ENCODE peak calls at places on chromosome 4, in seven cellular contexts. K is HCT116, W is K562, P is SK-N-SH, Y is GM12878, O is HepG2, E is H1. U is an unnamed sample.

GRCh38 chr4:107799634-107800033 is 25.1 kb upstream of the SGMS2 start:
- DNase-seq in E (no peak), W (no peak), Y (no peak), O (no peak), K (no peak), P (no peak), U (no peak)

GRCh38 chr4:120769227-120769626 is 153.3 kb downstream of the PRDM5 start:
- DNase-seq in P (no peak), O (no peak), Y (no peak), W (no peak), E (no peak), K (peak), U (no peak)

GRCh38 chr4:8353912-8354453 is 84.4 kb downstream of the HTRA3 start:
- DNase-seq in W (no peak), P (no peak), O (no peak), K (no peak), E (no peak), Y (no peak), U (no peak)

GRCh38 chr4:86653237-86653865 is 59.2 kb downstream of the PTPN13 start:
- DNase-seq in P (peak), K (peak), Y (no peak), W (peak), O (peak), E (no peak), U (no peak)

GRCh38 chr4:22203436-22204011 is 255.0 kb upstream of the KCNIP4 start:
- DNase-seq in Y (no peak), E (no peak), K (no peak), W (no peak), P (no peak), O (no peak), U (no peak)

GRCh38 chr4:3864736-3865721 is 98.8 kb downstream of the ADRA2C start:
- DNase-seq in E (no peak), K (no peak), Y (no peak), P (peak), W (no peak), O (no peak), U (no peak)

GRCh38 chr4:114078636-114079035 is 99.2 kb upstream of the ARSJ start:
- DNase-seq in W (no peak), P (no peak), K (no peak), Y (no peak), O (no peak), E (no peak), U (no peak)

GRCh38 chr4:141352328-141352727 is 131.6 kb downstream of the ZNF330 start:
- DNase-seq in K (no peak), O (no peak), W (no peak), E (no peak), P (no peak), Y (no peak), U (no peak)

GRCh38 chr4:180028682-180029081 is 2214.5 kb upstream of the TENM3 start:
- DNase-seq in Y (peak), W (no peak), E (peak), P (peak), K (peak), O (peak), U (no peak)

GRCh38 chr4:100421356-100421978 is 96.4 kb downstream of the EMCN start:
- DNase-seq in K (peak), O (peak), W (no peak), P (peak), Y (no peak), E (no peak), U (peak)

GRCh38 chr4:108830509-108831244 is 67.8 kb upstream of the ETNPPL start:
- DNase-seq in P (no peak), O (no peak), K (no peak), E (no peak), W (no peak), Y (no peak), U (no peak)

GRCh38 chr4:125043453-125043852 is 271.3 kb upstream of the FAT4 start:
- DNase-seq in P (no peak), W (no peak), K (no peak), O (no peak), E (no peak), Y (no peak), U (no peak)

GRCh38 chr4:114015444-114015899 is 36.0 kb upstream of the ARSJ start:
- DNase-seq in O (no peak), Y (no peak), W (no peak), P (peak), K (peak), E (no peak), U (no peak)

GRCh38 chr4:173990126-173990878 is 293.2 kb downstream of the FBXO8 start:
- DNase-seq in E (peak), O (peak), W (no peak), Y (no peak), K (peak), P (no peak), U (peak)

GRCh38 chr4:100348472-100348871 is 158.2 kb upstream of the DDIT4L start:
- DNase-seq in O (peak), E (no peak), K (peak), P (no peak), W (no peak), Y (no peak), U (no peak)

GRCh38 chr4:112245383-112245782 is 13.8 kb downstream of the AP1AR start:
- DNase-seq in K (no peak), E (no peak), Y (no peak), P (no peak), O (no peak), W (no peak), U (no peak)

GRCh38 chr4:5165419-5166369 is 114.4 kb downstream of the STK32B start:
- DNase-seq in W (no peak), O (no peak), Y (no peak), P (no peak), E (no peak), K (no peak), U (no peak)

GRCh38 chr4:79163981-79164490 is 161.8 kb downstream of the NAA11 start:
- DNase-seq in Y (no peak), W (no peak), P (no peak), E (no peak), K (no peak), O (no peak), U (no peak)

GRCh38 chr4:109877400-109877799 is 29.5 kb downstream of the LRIT3 start:
- DNase-seq in P (no peak), K (no peak), Y (peak), W (no peak), E (no peak), O (no peak), U (no peak)

GRCh38 chr4:142347241-142347640 is 498.9 kb downstream of the INPP4B start:
- DNase-seq in Y (no peak), K (no peak), O (no peak), E (no peak), P (no peak), W (no peak), U (no peak)

GRCh38 chr4:108264693-108265092 is 96.0 kb upstream of the LEF1 start:
- DNase-seq in Y (no peak), E (no peak), O (no peak), P (no peak), K (no peak), W (no peak), U (peak)

GRCh38 chr4:143337600-143338287 is 1.1 kb downstream of the GAB1 start:
- DNase-seq in P (peak), W (no peak), K (no peak), Y (no peak), E (no peak), O (peak), U (no peak)

GRCh38 chr4:14301993-14302392 is 674.5 kb upstream of the BOD1L1 start:
- DNase-seq in E (no peak), P (no peak), K (no peak), O (no peak), W (no peak), Y (no peak), U (no peak)

GRCh38 chr4:80263541-80264351 is 2.7 kb upstream of the FGF5 start:
- DNase-seq in E (no peak), K (no peak), O (no peak), P (no peak), W (no peak), Y (no peak), U (no peak)

GRCh38 chr4:68451246-68452211 is 4.3 kb downstream of the TMPRSS11E start:
- DNase-seq in O (no peak), K (no peak), E (peak), P (no peak), W (no peak), Y (no peak), U (peak)

GRCh38 chr4:143531368-143531767 is 17.9 kb downstream of the SMARCA5 start:
- DNase-seq in K (no peak), Y (no peak), P (peak), W (no peak), O (peak), E (no peak), U (peak)

GRCh38 chr4:64158648-64159326 is 250.5 kb downstream of the TECRL start:
- DNase-seq in W (peak), P (peak), E (no peak), O (peak), K (peak), Y (peak), U (peak)

GRCh38 chr4:159352609-159353008 is 249.7 kb downstream of the RAPGEF2 start:
- DNase-seq in O (no peak), P (no peak), W (no peak), K (no peak), E (no peak), Y (no peak), U (no peak)

GRCh38 chr4:187363453-187363852 is 632.1 kb upstream of the ZFP42 start:
- DNase-seq in P (no peak), Y (no peak), W (no peak), O (no peak), E (no peak), K (no peak), U (no peak)

GRCh38 chr4:117560329-117560728 is 474.0 kb upstream of the NDST3 start:
- DNase-seq in E (no peak), K (peak), Y (no peak), P (no peak), O (no peak), W (no peak), U (peak)

GRCh38 chr4:24557036-24558022 is 27.0 kb downstream of the DHX15 start:
- DNase-seq in E (no peak), K (peak), O (no peak), P (no peak), W (no peak), Y (no peak), U (no peak)

GRCh38 chr4:145808021-145808650 is 128.2 kb downstream of the C4orf51 start:
- DNase-seq in O (peak), W (peak), Y (peak), E (peak), P (peak), K (peak), U (no peak)

GRCh38 chr4:183204793-183205192 is 105.7 kb downstream of the WWC2 start:
- DNase-seq in W (no peak), P (no peak), O (no peak), E (no peak), Y (no peak), K (no peak), U (no peak)

GRCh38 chr4:3288571-3289094 is 4.2 kb upstream of the RGS12 start:
- DNase-seq in Y (no peak), E (no peak), W (no peak), P (no peak), O (no peak), K (no peak), U (no peak)

GRCh38 chr4:122819708-122820449 is 6.8 kb upstream of the FGF2 start:
- DNase-seq in W (no peak), K (no peak), P (no peak), Y (no peak), O (no peak), E (no peak), U (no peak)

GRCh38 chr4:34814266-34814665 is 1430.0 kb downstream of the ARAP2 start:
- DNase-seq in W (no peak), Y (no peak), P (no peak), K (no peak), E (no peak), O (no peak), U (no peak)

GRCh38 chr4:3700223-3700622 is 66.0 kb upstream of the ADRA2C start:
- DNase-seq in W (no peak), Y (no peak), K (no peak), P (no peak), E (no peak), O (no peak), U (no peak)

GRCh38 chr4:86587016-86587713 is 7.0 kb upstream of the PTPN13 start:
- DNase-seq in O (no peak), K (no peak), W (no peak), Y (no peak), P (no peak), E (no peak), U (no peak)

GRCh38 chr4:104334410-104334809 is 160.3 kb downstream of the CXXC4 start:
- DNase-seq in E (no peak), O (no peak), P (no peak), Y (no peak), K (no peak), W (no peak), U (no peak)

GRCh38 chr4:106618920-106619319 is 250.3 kb upstream of the GIMD1 start:
- DNase-seq in P (no peak), K (no peak), Y (no peak), E (no peak), O (no peak), W (no peak), U (no peak)
- TF ChIP-seq JUND in P (no peak), K (no peak), Y (no peak), E (no peak), O (no peak), W (no peak), U (no peak)

DNA sequence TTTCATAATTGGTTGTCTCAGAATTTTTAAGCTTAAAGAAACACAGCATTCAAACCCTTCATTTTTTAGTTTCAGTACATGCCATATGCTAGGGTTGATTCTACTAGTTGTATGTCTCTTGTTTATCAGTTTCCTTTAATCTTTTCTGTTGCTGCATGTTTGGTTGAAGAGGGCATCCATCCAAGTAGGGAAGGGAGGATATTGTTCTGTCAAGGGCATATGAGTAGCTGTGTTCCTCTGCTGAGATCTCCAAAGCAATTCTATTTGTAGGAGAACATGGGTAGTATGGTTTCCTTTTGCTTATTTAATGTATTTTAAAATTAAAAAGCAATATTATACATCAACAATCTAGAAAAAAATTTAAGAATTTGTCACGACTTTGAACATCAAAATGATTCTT is 167.7 kb downstream of the FHIP1A start:
- DNase-seq in P (no peak), O (no peak), Y (no peak), E (no peak), K (no peak), W (no peak), U (no peak)
- TF ChIP-seq JUND in P (no peak), O (no peak), Y (no peak), E (no peak), K (no peak), W (no peak), U (no peak)

DNA sequence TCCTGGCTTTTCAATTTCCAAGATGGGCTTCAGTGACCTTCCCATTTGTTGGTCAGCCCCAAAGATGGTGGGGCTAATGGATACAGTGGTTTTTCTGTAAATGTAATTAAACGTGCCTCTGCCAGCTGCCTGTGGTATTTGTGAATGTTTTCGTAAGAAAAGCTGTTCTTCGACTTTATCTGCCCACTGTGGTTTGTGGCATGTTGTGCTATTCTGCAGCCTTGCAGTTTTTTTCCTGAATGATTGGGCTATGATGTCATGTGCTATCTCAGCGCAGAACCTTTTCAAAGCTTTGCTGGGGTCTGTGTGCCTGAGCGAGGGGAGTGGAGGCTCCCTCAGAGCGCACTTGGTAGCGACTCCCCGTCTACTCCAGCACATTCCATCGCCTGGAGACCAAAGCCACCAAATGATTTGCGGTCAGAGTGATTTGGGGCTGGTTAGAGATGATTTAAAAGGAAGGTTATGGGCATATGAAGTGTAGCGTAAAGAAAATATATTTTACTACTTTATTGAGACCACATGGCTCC is 137.5 kb downstream of the PALLD start:
- DNase-seq in E (no peak), K (no peak), Y (no peak), W (no peak), O (no peak), P (no peak), U (peak)
- TF ChIP-seq JUND in E (peak), K (no peak), Y (no peak), W (no peak), O (no peak), P (peak), U (no peak)

GRCh38 chr4:189773909-189774308 is 166.8 kb upstream of the FRG1 start:
- DNase-seq in P (no peak), O (no peak), K (no peak), W (no peak), Y (no peak), E (no peak), U (no peak)
- TF ChIP-seq JUND in P (no peak), O (no peak), K (no peak), W (no peak), Y (no peak), E (no peak), U (no peak)

GRCh38 chr4:56742080-56742871 is 61.2 kb upstream of the HOPX start:
- DNase-seq in O (no peak), E (no peak), P (no peak), Y (no peak), W (no peak), K (no peak), U (no peak)

GRCh38 chr4:56741595-56741994 is 60.5 kb upstream of the HOPX start:
- DNase-seq in K (no peak), E (no peak), Y (no peak), W (no peak), O (no peak), P (no peak), U (no peak)

GRCh38 chr4:56743550-56743949 is 62.5 kb upstream of the HOPX start:
- DNase-seq in O (no peak), K (no peak), E (no peak), Y (no peak), P (peak), W (no peak), U (peak)

GRCh38 chr4:56745082-56745481 is 64.0 kb upstream of the HOPX start:
- DNase-seq in P (no peak), O (no peak), Y (no peak), K (no peak), E (no peak), W (no peak), U (no peak)

GRCh38 chr4:56744030-56744429 is 62.9 kb upstream of the HOPX start:
- DNase-seq in Y (no peak), W (no peak), P (no peak), K (no peak), O (no peak), E (no peak), U (no peak)
- TF ChIP-seq JUND in Y (no peak), W (no peak), P (no peak), K (no peak), O (no peak), E (no peak), U (no peak)

GRCh38 chr4:797066-797465 is 28.9 kb downstream of the CPLX1 start:
- DNase-seq in Y (no peak), W (no peak), P (no peak), E (no peak), K (no peak), O (no peak), U (peak)
- TF ChIP-seq JUND in Y (no peak), W (no peak), P (no peak), E (no peak), K (no peak), O (no peak), U (no peak)

U was measured in T47D.